ENCODE peak calls at places on chromosomes 11 and 22, in six cellular contexts. I is tibial artery, Z is coronary artery, W is HCT116, G is stomach, M is adrenal gland. V is an unnamed sample.
A peak's percentile ranks its signal among the peaks of the same experiment; 100 is the strongest.

GRCh38 chr22:43818981-43819690 is 7.0 kb upstream of the EFCAB6 start:
- DNase-seq in Z (no peak), W (no peak), I (peak; percentile 10), G (no peak), M (no peak), V (no peak)

GRCh38 chr11:117701781-117702180 is 95.2 kb downstream of the DSCAML1 start:
- DNase-seq in W (no peak), Z (no peak), M (no peak), G (no peak), I (no peak), V (no peak)

GRCh38 chr22:29457730-29458129 is 19.3 kb downstream of the RFPL1 start:
- DNase-seq in M (no peak), Z (no peak), W (peak; percentile 70), I (peak; percentile 32), G (no peak), V (no peak)

GRCh38 chr22:38413085-38414008 is 41.7 kb downstream of the KCNJ4 start:
- DNase-seq in G (peak; percentile 41), W (no peak), I (peak; percentile 65), M (no peak), Z (peak; percentile 59), V (no peak)

GRCh38 chr11:29135504-29135903 is 881.3 kb downstream of the KCNA4 start:
- DNase-seq in Z (no peak), G (no peak), M (no peak), W (no peak), I (no peak), V (no peak)

GRCh38 chr11:34631737-34632104 is 10.8 kb downstream of the EHF start:
- DNase-seq in W (no peak), G (peak; percentile 68), I (no peak), M (peak; percentile 57), Z (no peak), V (no peak)

GRCh38 chr11:88886796-88887195 is 179.0 kb downstream of the GRM5 start:
- DNase-seq in G (no peak), Z (no peak), I (no peak), W (peak; percentile 55), M (no peak), V (no peak)

GRCh38 chr11:84714316-84714780 is 912.8 kb downstream of the DLG2 start:
- DNase-seq in G (peak; percentile 28), W (peak; percentile 12), I (no peak), Z (no peak), M (peak; percentile 65), V (no peak)

GRCh38 chr11:126544311-126545056 is 189.0 kb downstream of the ST3GAL4 start:
- DNase-seq in Z (no peak), G (no peak), I (no peak), M (peak; percentile 67), W (no peak), V (no peak)

GRCh38 chr11:37500425-37500824 is 902.4 kb upstream of the RAG2 start:
- DNase-seq in G (no peak), M (no peak), I (no peak), Z (no peak), W (no peak), V (no peak)

GRCh38 chr11:23021287-23021863 is 161.1 kb upstream of the CCDC179 start:
- DNase-seq in I (no peak), W (no peak), Z (no peak), M (peak; percentile 21), G (peak; percentile 34), V (no peak)

GRCh38 chr11:73034777-73035176 is 107.3 kb downstream of the FCHSD2 start:
- DNase-seq in I (no peak), W (no peak), M (no peak), Z (no peak), G (no peak), V (no peak)

GRCh38 chr22:44697423-44698179 is 4.4 kb upstream of the PRR5 start:
- DNase-seq in Z (no peak), G (peak; percentile 87), I (peak; percentile 74), W (peak; percentile 66), M (peak; percentile 83), V (no peak)

GRCh38 chr22:45917146-45917545 is 59.8 kb downstream of the WNT7B start:
- DNase-seq in Z (no peak), W (no peak), G (peak; percentile 66), I (no peak), M (no peak), V (no peak)

GRCh38 chr11:69122642-69123431 is 32.9 kb upstream of the SMIM38 start:
- DNase-seq in M (peak; percentile 75), G (peak; percentile 96), I (peak; percentile 82), W (peak; percentile 92), Z (no peak), V (no peak)

GRCh38 chr11:61488651-61489291 is 19.8 kb upstream of the LRRC10B start:
- DNase-seq in W (no peak), I (peak; percentile 93), G (peak; percentile 74), Z (no peak), M (peak; percentile 88), V (peak; percentile 31)

GRCh38 chr11:64318694-64319420 is 936 bp downstream of the PRDX5 start:
- DNase-seq in G (no peak), M (no peak), I (no peak), Z (no peak), W (no peak), V (no peak)

GRCh38 chr11:3202759-3203158 is 15.9 kb downstream of the MRGPRG start:
- DNase-seq in Z (no peak), I (no peak), W (no peak), G (no peak), M (no peak), V (no peak)

GRCh38 chr11:108206171-108206570 is 16.3 kb downstream of the NPAT start:
- DNase-seq in G (no peak), Z (no peak), W (no peak), I (no peak), M (no peak), V (peak; percentile 52)

GRCh38 chr11:27848423-27848822 is 148.2 kb upstream of the BDNF start:
- DNase-seq in M (no peak), G (no peak), I (no peak), W (no peak), Z (no peak), V (no peak)

GRCh38 chr11:112961751-112962747 is 829 bp downstream of the NCAM1 start:
- DNase-seq in W (no peak), I (no peak), M (no peak), G (no peak), Z (no peak), V (no peak)

GRCh38 chr22:31248138-31248745 is 36.1 kb downstream of the LIMK2 start:
- DNase-seq in Z (peak; percentile 86), W (no peak), G (peak; percentile 57), M (peak; percentile 91), I (peak; percentile 86), V (peak; percentile 55)

GRCh38 chr22:16932577-16932976 is 75.4 kb downstream of the GAB4 start:
- DNase-seq in I (no peak), Z (no peak), W (no peak), G (no peak), M (peak; percentile 36), V (peak; percentile 18)

GRCh38 chr11:26730711-26731460 is 9.0 kb upstream of the SLC5A12 start:
- DNase-seq in Z (no peak), W (no peak), G (no peak), M (no peak), I (no peak), V (no peak)

GRCh38 chr22:32261306-32261705 is 6.2 kb upstream of the SLC5A4 start:
- DNase-seq in G (no peak), Z (no peak), I (no peak), M (no peak), W (no peak), V (no peak)

GRCh38 chr11:67645521-67646457 is 4.7 kb downstream of the ACY3 start:
- DNase-seq in I (no peak), M (no peak), Z (peak; percentile 36), G (no peak), W (no peak), V (no peak)
- TF ChIP-seq CTCF in I (no peak), M (no peak), Z (no peak), G (no peak), W (no peak), V (no peak)

GRCh38 chr11:75344186-75344585 is 7.3 kb downstream of the ARRB1 start:
- DNase-seq in I (no peak), W (no peak), Z (peak; percentile 58), M (no peak), G (no peak), V (no peak)
- H3K27ac ChIP-seq in I (no peak overlapping the region), W (no peak overlapping the region), Z (peak overlapping the region; percentile 76), M (no peak overlapping the region), G (peak overlapping the region; percentile 97), V (peak overlapping the region; percentile 51)

DNA sequence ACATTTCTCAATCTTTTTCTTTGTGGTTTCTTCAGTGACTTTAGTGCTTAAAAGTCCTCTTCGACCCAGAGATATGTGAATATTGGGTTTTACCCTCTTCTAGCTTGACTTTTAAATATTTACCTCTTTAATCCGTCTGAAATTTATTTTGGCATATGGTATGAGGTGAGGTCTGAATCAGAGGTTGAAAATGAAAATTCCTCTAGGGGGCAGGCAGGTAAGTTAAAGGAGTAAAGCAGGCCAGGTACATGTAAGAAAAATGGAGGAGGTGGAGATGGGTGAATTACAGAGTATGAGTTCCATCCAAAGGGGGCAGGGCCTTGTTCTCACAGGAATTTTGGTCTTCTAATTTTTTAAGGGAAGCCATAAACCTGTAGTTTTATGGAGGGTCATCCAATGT is 263.8 kb upstream of the NARS2 start:
- DNase-seq in M (no peak), W (peak; percentile 6), Z (no peak), G (no peak), I (no peak), V (no peak)
- TF ChIP-seq CTCF in M (no peak), W (peak; percentile 13), Z (no peak), G (no peak), I (no peak), V (no peak)

DNA sequence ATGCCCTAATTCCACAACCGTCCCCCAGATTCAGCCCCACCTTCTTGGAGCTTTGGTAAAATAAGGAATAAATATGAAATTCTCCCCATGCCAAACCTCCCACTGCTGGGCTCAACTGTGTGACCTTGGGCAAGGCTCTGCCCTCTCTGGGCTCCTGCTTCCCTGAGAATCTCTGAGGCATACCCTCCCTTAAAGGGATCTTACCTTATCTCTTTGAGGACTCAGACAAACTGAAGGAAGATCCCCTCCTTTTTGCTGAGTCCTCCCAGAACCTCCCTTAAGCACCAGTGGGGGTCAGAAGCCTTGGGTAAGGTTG is 2.7 kb downstream of the CD248 start:
- DNase-seq in G (no peak), Z (no peak), M (no peak), W (no peak), I (no peak), V (no peak)
- H3K27ac ChIP-seq in G (peak overlapping the region; percentile 84), Z (peak overlapping the region; percentile 87), M (no peak overlapping the region), W (peak overlapping the region; percentile 79), I (peak overlapping the region; percentile 57), V (peak overlapping the region; percentile 82)

GRCh38 chr11:19800162-19800561 is 87.5 kb downstream of the NAV2 start:
- DNase-seq in I (no peak), G (no peak), Z (no peak), W (no peak), M (no peak), V (no peak)
- TF ChIP-seq CTCF in I (no peak), G (no peak), Z (no peak), W (no peak), M (no peak), V (no peak)